ENCODE peak calls at places on chromosomes 6 and 20, in five cellular contexts. O, B, P, F and H are unnamed samples.

GRCh38 chr6:113306552-113307145 is 550.5 kb upstream of the MARCKS start:
- DNase-seq in P (peak; percentile 44), F (peak; percentile 23), O (peak; percentile 50), B (peak; percentile 81), H (peak; percentile 81)

GRCh38 chr6:142914371-142914770 is 30.6 kb downstream of the HIVEP2 start:
- DNase-seq in P (no peak), B (no peak), F (no peak), O (no peak), H (no peak)

GRCh38 chr20:4973330-4974097 is 27.8 kb downstream of the SLC23A2 start:
- DNase-seq in P (no peak), F (no peak), B (no peak), O (peak; percentile 9), H (peak; percentile 8)

GRCh38 chr6:93624408-93624807 is 205.0 kb upstream of the EPHA7 start:
- DNase-seq in O (no peak), P (no peak), B (no peak), F (no peak), H (no peak)

GRCh38 chr20:5402903-5403531 is 86.3 kb upstream of the PROKR2 start:
- DNase-seq in O (peak; percentile 49), B (peak; percentile 51), F (peak; percentile 34), P (peak; percentile 15), H (peak; percentile 10)

GRCh38 chr6:26021350-26022165 is 59.0 kb downstream of the TRIM38 start:
- DNase-seq in F (peak; percentile 94), O (peak; percentile 81), P (peak; percentile 90), B (peak; percentile 97), H (peak; percentile 93)

GRCh38 chr6:40409716-40410397 is 177.3 kb downstream of the LRFN2 start:
- DNase-seq in F (no peak), O (no peak), P (peak; percentile 48), B (no peak), H (no peak)

GRCh38 chr6:41092421-41093140 is 19.8 kb downstream of the NFYA start:
- DNase-seq in F (no peak), O (no peak), B (peak; percentile 37), P (peak; percentile 41), H (no peak)

GRCh38 chr6:37980222-37980595 is 160.7 kb downstream of the ZFAND3 start:
- DNase-seq in F (no peak), B (no peak), P (no peak), O (no peak), H (no peak)

GRCh38 chr6:73680289-73680688 is 15.7 kb upstream of the CD109 start:
- DNase-seq in P (no peak), F (peak; percentile 49), B (peak; percentile 57), O (no peak), H (no peak)

GRCh38 chr6:158475344-158476302 is 84.3 kb upstream of the TMEM181 start:
- DNase-seq in O (no peak), F (peak; percentile 31), B (peak; percentile 67), P (no peak), H (no peak)

DNA sequence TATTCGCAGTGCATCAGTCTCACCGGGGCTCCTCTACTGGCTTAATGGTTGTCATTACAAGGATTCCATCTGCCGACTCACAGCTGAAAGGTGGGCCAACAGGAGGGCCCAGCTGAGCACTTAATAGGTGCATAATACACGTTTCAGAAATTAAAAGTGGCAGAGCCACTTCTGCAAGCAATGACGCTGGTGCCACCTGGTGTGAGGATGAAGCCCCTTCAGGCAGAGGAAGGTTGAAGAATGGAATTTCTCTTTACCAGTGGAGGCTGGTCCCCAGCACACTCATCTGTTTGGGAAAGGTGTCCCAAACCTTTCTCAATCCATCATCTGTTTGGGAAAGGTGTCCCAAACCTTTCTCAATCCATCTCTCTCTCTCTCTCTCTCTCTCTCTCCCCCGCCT is 8.2 kb upstream of the STMND1 start:
- DNase-seq in F (no peak), B (no peak), P (no peak), O (peak; percentile 14), H (peak; percentile 30)
- TF ChIP-seq CTCF in F (peak; percentile 50), B (no peak), P (peak; percentile 59), O (peak; percentile 35), H (no peak)

DNA sequence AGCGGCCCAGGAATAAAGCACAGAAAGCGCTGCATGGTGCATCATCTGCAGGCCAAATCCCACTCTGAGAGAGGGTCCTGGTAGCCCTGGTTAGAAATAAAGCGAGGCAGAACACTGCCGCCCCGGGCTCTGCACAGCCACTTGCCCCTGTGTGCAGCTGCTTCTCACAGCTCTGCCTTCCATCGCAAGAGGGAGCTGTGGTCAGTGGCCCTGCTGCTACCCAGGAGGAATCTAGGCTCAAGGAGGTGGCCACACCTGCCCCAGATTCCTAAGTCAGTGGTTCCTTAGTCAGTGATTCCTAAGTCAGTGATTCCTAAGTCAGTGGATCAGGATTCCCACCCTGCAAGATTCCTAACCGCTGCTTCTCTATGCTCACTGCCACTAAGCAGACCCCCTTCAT is 8.8 kb downstream of the CDH4 start:
- DNase-seq in P (no peak), O (no peak), B (no peak), F (no peak), H (no peak)
- TF ChIP-seq CTCF in P (peak; percentile 61), O (no peak), B (no peak), F (no peak), H (no peak)

GRCh38 chr6:165621950-165622349 is 41.1 kb downstream of the PDE10A start:
- DNase-seq in O (no peak), B (no peak), P (no peak), F (no peak), H (no peak)
- TF ChIP-seq CTCF in O (no peak), B (no peak), P (no peak), F (no peak), H (no peak)

GRCh38 chr20:59082077-59082740 is 39.6 kb upstream of the PRELID3B start:
- DNase-seq in P (peak; percentile 88), F (peak; percentile 64), O (no peak), B (no peak), H (no peak)
- TF ChIP-seq CTCF in P (peak; percentile 40), F (peak; percentile 36), O (peak; percentile 39), B (peak; percentile 22), H (peak; percentile 46)